ENCODE peak calls at places on chromosomes 3 and 15, in four cellular contexts. E is astrocyte of the hippocampus, V is T1000, B is epithelial cell of esophagus. H is an unnamed sample.

GRCh38 chr15:28945626-28946215 is 59.9 kb downstream of the APBA2 start:
- DNase-seq in E (peak; percentile 33), V (no peak), B (no peak), H (peak; percentile 19)

GRCh38 chr15:62594017-62594416 is 428.9 kb upstream of the C2CD4B start:
- DNase-seq in V (no peak), E (no peak), B (no peak), H (no peak)

GRCh38 chr3:105449393-105449792 is 82.7 kb downstream of the ALCAM start:
- DNase-seq in E (no peak), V (no peak), B (no peak), H (no peak)

GRCh38 chr3:70716832-70717231 is 404.4 kb upstream of the MDFIC2 start:
- DNase-seq in B (peak; percentile 40), V (no peak), E (peak; percentile 41), H (no peak)

GRCh38 chr3:175392653-175393052 is 533.5 kb downstream of the NAALADL2 start:
- DNase-seq in V (no peak), E (peak; percentile 55), B (no peak), H (no peak)

GRCh38 chr15:58247803-58248503 is 109.8 kb downstream of the AQP9 start:
- DNase-seq in E (no peak), V (no peak), B (no peak), H (no peak)

GRCh38 chr3:73475717-73476116 is 149.0 kb downstream of the PDZRN3 start:
- DNase-seq in B (no peak), V (no peak), E (no peak), H (no peak)

GRCh38 chr3:99562990-99563607 is 75.3 kb upstream of the COL8A1 start:
- DNase-seq in V (no peak), B (no peak), E (no peak), H (no peak)

H was measured in stimulated activated CD8-positive, alpha-beta memory T cell treated with anti-CD3 and anti-CD28 coated beads, Interleukin-4, amount 100 ng/mL, for 48 hours.